ENCODE peak calls at places on chromosomes 16 and 17, in nine cellular contexts. One of them, this sample, is unnamed.

GRCh38 chr17:73646409-73647305 is 2.4 kb upstream of the SDK2 start:
- DNase-seq in HT-29: no peak
- DNase-seq in activated T-cell treated with anti-CD3 and anti-CD28 coated beads, Interleukin-2, amount 50 U/mL, for 48 hours: peak; percentile 23
- DNase-seq in kidney glomerular epithelial cell: no peak
- DNase-seq in gastrocnemius medialis: no peak
- DNase-seq in AG04450: no peak
- DNase-seq in DMS53: peak; percentile 31
- DNase-seq in RPMI7951: peak; percentile 18
- DNase-seq in endothelial cell: peak; percentile 33
- DNase-seq in this sample: no peak

GRCh38 chr17:66357037-66357436 is 54.6 kb downstream of the PRKCA start:
- DNase-seq in HT-29: no peak
- DNase-seq in activated T-cell treated with anti-CD3 and anti-CD28 coated beads, Interleukin-2, amount 50 U/mL, for 48 hours: no peak
- DNase-seq in kidney glomerular epithelial cell: no peak
- DNase-seq in gastrocnemius medialis: no peak
- DNase-seq in AG04450: no peak
- DNase-seq in DMS53: no peak
- DNase-seq in RPMI7951: peak; percentile 34
- DNase-seq in endothelial cell: no peak
- DNase-seq in this sample: no peak

GRCh38 chr16:23435500-23435899 is 17.5 kb downstream of the COG7 start:
- DNase-seq in HT-29: peak; percentile 77
- DNase-seq in activated T-cell treated with anti-CD3 and anti-CD28 coated beads, Interleukin-2, amount 50 U/mL, for 48 hours: peak; percentile 75
- DNase-seq in kidney glomerular epithelial cell: peak; percentile 65
- DNase-seq in gastrocnemius medialis: peak; percentile 27
- DNase-seq in AG04450: no peak
- DNase-seq in DMS53: peak; percentile 81
- DNase-seq in RPMI7951: peak; percentile 33
- DNase-seq in endothelial cell: peak; percentile 79
- DNase-seq in this sample: peak; percentile 87

GRCh38 chr16:70738083-70738977 is 52.5 kb upstream of the MTSS2 start:
- DNase-seq in HT-29: peak; percentile 48
- DNase-seq in activated T-cell treated with anti-CD3 and anti-CD28 coated beads, Interleukin-2, amount 50 U/mL, for 48 hours: peak; percentile 54
- DNase-seq in kidney glomerular epithelial cell: no peak
- DNase-seq in gastrocnemius medialis: peak; percentile 93
- DNase-seq in AG04450: peak; percentile 81
- DNase-seq in DMS53: peak; percentile 58
- DNase-seq in RPMI7951: peak; percentile 78
- DNase-seq in endothelial cell: peak; percentile 71
- DNase-seq in this sample: no peak

GRCh38 chr17:80113033-80113484 is 11.7 kb downstream of the GAA start:
- DNase-seq in HT-29: no peak
- DNase-seq in activated T-cell treated with anti-CD3 and anti-CD28 coated beads, Interleukin-2, amount 50 U/mL, for 48 hours: no peak
- DNase-seq in kidney glomerular epithelial cell: no peak
- DNase-seq in gastrocnemius medialis: no peak
- DNase-seq in AG04450: no peak
- DNase-seq in DMS53: no peak
- DNase-seq in RPMI7951: no peak
- DNase-seq in endothelial cell: no peak
- DNase-seq in this sample: no peak

GRCh38 chr16:56789360-56789759 is 59.4 kb downstream of the NUP93 start:
- DNase-seq in HT-29: peak; percentile 70
- DNase-seq in activated T-cell treated with anti-CD3 and anti-CD28 coated beads, Interleukin-2, amount 50 U/mL, for 48 hours: no peak
- DNase-seq in kidney glomerular epithelial cell: peak; percentile 15
- DNase-seq in gastrocnemius medialis: no peak
- DNase-seq in AG04450: no peak
- DNase-seq in DMS53: peak; percentile 72
- DNase-seq in RPMI7951: peak; percentile 49
- DNase-seq in endothelial cell: no peak
- DNase-seq in this sample: no peak

GRCh38 chr17:7173687-7174602 is 5.2 kb downstream of the ASGR1 start:
- DNase-seq in HT-29: peak; percentile 62
- DNase-seq in activated T-cell treated with anti-CD3 and anti-CD28 coated beads, Interleukin-2, amount 50 U/mL, for 48 hours: peak; percentile 49
- DNase-seq in kidney glomerular epithelial cell: no peak
- DNase-seq in gastrocnemius medialis: peak; percentile 33
- DNase-seq in AG04450: no peak
- DNase-seq in DMS53: peak; percentile 61
- DNase-seq in RPMI7951: peak; percentile 18
- DNase-seq in endothelial cell: peak; percentile 80
- DNase-seq in this sample: no peak

GRCh38 chr17:17818088-17818526 is 18.7 kb downstream of the SREBF1 start:
- DNase-seq in HT-29: peak; percentile 63
- DNase-seq in activated T-cell treated with anti-CD3 and anti-CD28 coated beads, Interleukin-2, amount 50 U/mL, for 48 hours: no peak
- DNase-seq in kidney glomerular epithelial cell: no peak
- DNase-seq in gastrocnemius medialis: peak; percentile 57
- DNase-seq in AG04450: no peak
- DNase-seq in DMS53: peak; percentile 63
- DNase-seq in RPMI7951: no peak
- DNase-seq in endothelial cell: no peak
- DNase-seq in this sample: no peak

GRCh38 chr17:57853695-57854094 is 3.9 kb upstream of the MRPS23 start:
- DNase-seq in HT-29: no peak
- DNase-seq in activated T-cell treated with anti-CD3 and anti-CD28 coated beads, Interleukin-2, amount 50 U/mL, for 48 hours: no peak
- DNase-seq in kidney glomerular epithelial cell: no peak
- DNase-seq in gastrocnemius medialis: peak; percentile 97
- DNase-seq in AG04450: no peak
- DNase-seq in DMS53: no peak
- DNase-seq in RPMI7951: no peak
- DNase-seq in endothelial cell: no peak
- DNase-seq in this sample: no peak

GRCh38 chr16:87831421-87832136 is 37.7 kb downstream of the SLC7A5 start:
- DNase-seq in HT-29: no peak
- DNase-seq in activated T-cell treated with anti-CD3 and anti-CD28 coated beads, Interleukin-2, amount 50 U/mL, for 48 hours: no peak
- DNase-seq in kidney glomerular epithelial cell: no peak
- DNase-seq in gastrocnemius medialis: no peak
- DNase-seq in AG04450: no peak
- DNase-seq in DMS53: no peak
- DNase-seq in RPMI7951: no peak
- DNase-seq in endothelial cell: no peak
- DNase-seq in this sample: no peak

GRCh38 chr17:34107019-34107418 is 148.1 kb upstream of the CCL2 start:
- DNase-seq in HT-29: no peak
- DNase-seq in activated T-cell treated with anti-CD3 and anti-CD28 coated beads, Interleukin-2, amount 50 U/mL, for 48 hours: no peak
- DNase-seq in kidney glomerular epithelial cell: no peak
- DNase-seq in gastrocnemius medialis: no peak
- DNase-seq in AG04450: no peak
- DNase-seq in DMS53: no peak
- DNase-seq in RPMI7951: no peak
- DNase-seq in endothelial cell: no peak
- DNase-seq in this sample: no peak

GRCh38 chr16:73298562-73298961 is 250.6 kb upstream of the ZFHX3 start:
- DNase-seq in HT-29: no peak
- DNase-seq in activated T-cell treated with anti-CD3 and anti-CD28 coated beads, Interleukin-2, amount 50 U/mL, for 48 hours: no peak
- DNase-seq in kidney glomerular epithelial cell: peak; percentile 77
- DNase-seq in gastrocnemius medialis: no peak
- DNase-seq in AG04450: peak; percentile 20
- DNase-seq in DMS53: no peak
- DNase-seq in RPMI7951: peak; percentile 70
- DNase-seq in endothelial cell: no peak
- DNase-seq in this sample: no peak

GRCh38 chr16:12543700-12544476 is 259.8 kb downstream of the CPPED1 start:
- DNase-seq in HT-29: no peak
- DNase-seq in activated T-cell treated with anti-CD3 and anti-CD28 coated beads, Interleukin-2, amount 50 U/mL, for 48 hours: no peak
- DNase-seq in kidney glomerular epithelial cell: no peak
- DNase-seq in gastrocnemius medialis: no peak
- DNase-seq in AG04450: no peak
- DNase-seq in DMS53: no peak
- DNase-seq in RPMI7951: no peak
- DNase-seq in endothelial cell: no peak
- DNase-seq in this sample: no peak

GRCh38 chr17:28147026-28147425 is 104.5 kb downstream of the NLK start:
- DNase-seq in HT-29: no peak
- DNase-seq in activated T-cell treated with anti-CD3 and anti-CD28 coated beads, Interleukin-2, amount 50 U/mL, for 48 hours: no peak
- DNase-seq in kidney glomerular epithelial cell: no peak
- DNase-seq in gastrocnemius medialis: no peak
- DNase-seq in AG04450: no peak
- DNase-seq in DMS53: no peak
- DNase-seq in RPMI7951: no peak
- DNase-seq in endothelial cell: no peak
- DNase-seq in this sample: no peak

GRCh38 chr17:72267601-72268000 is 146.8 kb downstream of the SOX9 start:
- DNase-seq in HT-29: no peak
- DNase-seq in activated T-cell treated with anti-CD3 and anti-CD28 coated beads, Interleukin-2, amount 50 U/mL, for 48 hours: no peak
- DNase-seq in kidney glomerular epithelial cell: no peak
- DNase-seq in gastrocnemius medialis: no peak
- DNase-seq in AG04450: no peak
- DNase-seq in DMS53: no peak
- DNase-seq in RPMI7951: no peak
- DNase-seq in endothelial cell: no peak
- DNase-seq in this sample: no peak

GRCh38 chr16:27217256-27217655 is 13.9 kb downstream of the KDM8 start:
- DNase-seq in HT-29: no peak
- DNase-seq in activated T-cell treated with anti-CD3 and anti-CD28 coated beads, Interleukin-2, amount 50 U/mL, for 48 hours: no peak
- DNase-seq in kidney glomerular epithelial cell: no peak
- DNase-seq in gastrocnemius medialis: peak; percentile 48
- DNase-seq in AG04450: no peak
- DNase-seq in DMS53: no peak
- DNase-seq in RPMI7951: no peak
- DNase-seq in endothelial cell: no peak
- DNase-seq in this sample: no peak

GRCh38 chr17:67421869-67422273 is 44.8 kb downstream of the PITPNC1 start:
- DNase-seq in HT-29: peak; percentile 97
- DNase-seq in activated T-cell treated with anti-CD3 and anti-CD28 coated beads, Interleukin-2, amount 50 U/mL, for 48 hours: no peak
- DNase-seq in kidney glomerular epithelial cell: peak; percentile 88
- DNase-seq in gastrocnemius medialis: no peak
- DNase-seq in AG04450: peak; percentile 42
- DNase-seq in DMS53: peak; percentile 68
- DNase-seq in RPMI7951: peak; percentile 96
- DNase-seq in endothelial cell: no peak
- DNase-seq in this sample: no peak

GRCh38 chr16:56041556-56042140 is 149.6 kb upstream of the GNAO1 start:
- DNase-seq in HT-29: peak; percentile 32
- DNase-seq in activated T-cell treated with anti-CD3 and anti-CD28 coated beads, Interleukin-2, amount 50 U/mL, for 48 hours: peak; percentile 43
- DNase-seq in kidney glomerular epithelial cell: no peak
- DNase-seq in gastrocnemius medialis: no peak
- DNase-seq in AG04450: no peak
- DNase-seq in DMS53: peak; percentile 81
- DNase-seq in RPMI7951: peak; percentile 31
- DNase-seq in endothelial cell: peak; percentile 50
- DNase-seq in this sample: no peak

GRCh38 chr17:47323382-47324223 is at the start of gene EFCAB13:
- DNase-seq in HT-29: peak; percentile 51
- DNase-seq in activated T-cell treated with anti-CD3 and anti-CD28 coated beads, Interleukin-2, amount 50 U/mL, for 48 hours: peak; percentile 77
- DNase-seq in kidney glomerular epithelial cell: peak; percentile 72
- DNase-seq in gastrocnemius medialis: peak; percentile 69
- DNase-seq in AG04450: peak; percentile 18
- DNase-seq in DMS53: peak; percentile 97
- DNase-seq in RPMI7951: peak; percentile 90
- DNase-seq in endothelial cell: peak; percentile 89
- DNase-seq in this sample: no peak

GRCh38 chr16:79437764-79438728 is 162.5 kb downstream of the MAF start:
- DNase-seq in HT-29: no peak
- DNase-seq in activated T-cell treated with anti-CD3 and anti-CD28 coated beads, Interleukin-2, amount 50 U/mL, for 48 hours: no peak
- DNase-seq in kidney glomerular epithelial cell: peak; percentile 99
- DNase-seq in gastrocnemius medialis: peak; percentile 75
- DNase-seq in AG04450: no peak
- DNase-seq in DMS53: peak; percentile 37
- DNase-seq in RPMI7951: peak; percentile 46
- DNase-seq in endothelial cell: no peak
- DNase-seq in this sample: no peak

GRCh38 chr16:55944377-55944802 is 69.2 kb upstream of the CES5A start:
- DNase-seq in HT-29: peak; percentile 65
- DNase-seq in activated T-cell treated with anti-CD3 and anti-CD28 coated beads, Interleukin-2, amount 50 U/mL, for 48 hours: peak; percentile 72
- DNase-seq in kidney glomerular epithelial cell: peak; percentile 52
- DNase-seq in gastrocnemius medialis: peak; percentile 60
- DNase-seq in AG04450: peak; percentile 30
- DNase-seq in DMS53: peak; percentile 68
- DNase-seq in RPMI7951: peak; percentile 48
- DNase-seq in endothelial cell: peak; percentile 76
- DNase-seq in this sample: no peak

GRCh38 chr16:67248401-67249177 is at the start of gene SLC9A5:
- DNase-seq in HT-29: no peak
- DNase-seq in activated T-cell treated with anti-CD3 and anti-CD28 coated beads, Interleukin-2, amount 50 U/mL, for 48 hours: peak; percentile 52
- DNase-seq in kidney glomerular epithelial cell: no peak
- DNase-seq in gastrocnemius medialis: peak; percentile 60
- DNase-seq in AG04450: no peak
- DNase-seq in DMS53: peak; percentile 49
- DNase-seq in RPMI7951: peak; percentile 29
- DNase-seq in endothelial cell: peak; percentile 48
- DNase-seq in this sample: no peak

GRCh38 chr17:37605813-37606505 is 3.3 kb downstream of the SYNRG start:
- DNase-seq in HT-29: no peak
- DNase-seq in activated T-cell treated with anti-CD3 and anti-CD28 coated beads, Interleukin-2, amount 50 U/mL, for 48 hours: no peak
- DNase-seq in kidney glomerular epithelial cell: no peak
- DNase-seq in gastrocnemius medialis: no peak
- DNase-seq in AG04450: no peak
- DNase-seq in DMS53: no peak
- DNase-seq in RPMI7951: no peak
- DNase-seq in endothelial cell: no peak
- DNase-seq in this sample: no peak

GRCh38 chr17:83062818-83063671 is 16.4 kb upstream of the METRNL start:
- DNase-seq in HT-29: no peak
- DNase-seq in activated T-cell treated with anti-CD3 and anti-CD28 coated beads, Interleukin-2, amount 50 U/mL, for 48 hours: no peak
- DNase-seq in kidney glomerular epithelial cell: no peak
- DNase-seq in gastrocnemius medialis: peak; percentile 5
- DNase-seq in AG04450: no peak
- DNase-seq in DMS53: no peak
- DNase-seq in RPMI7951: no peak
- DNase-seq in endothelial cell: peak; percentile 3
- DNase-seq in this sample: no peak

GRCh38 chr17:61480414-61480807 is 28.2 kb downstream of the TBX4 start:
- DNase-seq in HT-29: no peak
- DNase-seq in activated T-cell treated with anti-CD3 and anti-CD28 coated beads, Interleukin-2, amount 50 U/mL, for 48 hours: no peak
- DNase-seq in kidney glomerular epithelial cell: no peak
- DNase-seq in gastrocnemius medialis: no peak
- DNase-seq in AG04450: no peak
- DNase-seq in DMS53: no peak
- DNase-seq in RPMI7951: no peak
- DNase-seq in endothelial cell: no peak
- DNase-seq in this sample: no peak

GRCh38 chr16:67202426-67202825 is 3.5 kb downstream of the ELMO3 start:
- DNase-seq in HT-29: no peak
- DNase-seq in activated T-cell treated with anti-CD3 and anti-CD28 coated beads, Interleukin-2, amount 50 U/mL, for 48 hours: no peak
- DNase-seq in kidney glomerular epithelial cell: no peak
- DNase-seq in gastrocnemius medialis: no peak
- DNase-seq in AG04450: no peak
- DNase-seq in DMS53: no peak
- DNase-seq in RPMI7951: no peak
- DNase-seq in endothelial cell: no peak
- DNase-seq in this sample: no peak

GRCh38 chr16:90035902-90036301 is 16.6 kb upstream of the DBNDD1 start:
- DNase-seq in HT-29: no peak
- DNase-seq in activated T-cell treated with anti-CD3 and anti-CD28 coated beads, Interleukin-2, amount 50 U/mL, for 48 hours: no peak
- DNase-seq in kidney glomerular epithelial cell: no peak
- DNase-seq in gastrocnemius medialis: no peak
- DNase-seq in AG04450: no peak
- DNase-seq in DMS53: no peak
- DNase-seq in RPMI7951: no peak
- DNase-seq in endothelial cell: no peak
- DNase-seq in this sample: no peak

GRCh38 chr17:82078433-82078832 is 12.8 kb upstream of the DUS1L start:
- DNase-seq in HT-29: no peak
- DNase-seq in activated T-cell treated with anti-CD3 and anti-CD28 coated beads, Interleukin-2, amount 50 U/mL, for 48 hours: no peak
- DNase-seq in kidney glomerular epithelial cell: no peak
- DNase-seq in gastrocnemius medialis: no peak
- DNase-seq in AG04450: no peak
- DNase-seq in DMS53: no peak
- DNase-seq in RPMI7951: no peak
- DNase-seq in endothelial cell: no peak
- DNase-seq in this sample: no peak

GRCh38 chr16:30474062-30474452 is 1.5 kb downstream of the ITGAL start:
- DNase-seq in HT-29: no peak
- DNase-seq in activated T-cell treated with anti-CD3 and anti-CD28 coated beads, Interleukin-2, amount 50 U/mL, for 48 hours: no peak
- DNase-seq in kidney glomerular epithelial cell: no peak
- DNase-seq in gastrocnemius medialis: no peak
- DNase-seq in AG04450: no peak
- DNase-seq in DMS53: no peak
- DNase-seq in RPMI7951: no peak
- DNase-seq in endothelial cell: no peak
- DNase-seq in this sample: no peak

This sample was measured in SK-N-MC.